ENCODE peak calls at places on chromosome 13, in nine cellular contexts. B is activated CD8-positive, alpha-beta T cell treated with anti-CD3 and anti-CD28 coated beads for 36 hours; K is EH; E is thoracic aorta; L is psoas muscle; D is iris pigment epithelial cell; U is activated CD4-positive, alpha-beta T cell treated with anti-CD3 and anti-CD28 coated beads, Interleukin-2, amount 50 U/mL, for 24 hours; O is hippocampal formation; I is smooth muscle cell of the brain vasculature. J is an unnamed sample.

GRCh38 chr13:51818771-51819511 is 15.0 kb upstream of the DHRS12 start:
- DNase-seq in K (peak), B (peak), I (no peak), O (peak), D (peak), E (no peak), U (peak), L (peak), J (peak)

GRCh38 chr13:64248371-64249065 is 2832.9 kb upstream of the PCDH20 start:
- DNase-seq in D (peak), I (no peak), E (no peak), B (no peak), U (no peak), L (no peak), O (no peak), K (peak), J (peak)

GRCh38 chr13:66984241-66984640 is 245.9 kb downstream of the PCDH9 start:
- DNase-seq in I (no peak), E (no peak), U (no peak), B (no peak), L (no peak), D (peak), O (no peak), K (no peak), J (peak)

GRCh38 chr13:114002771-114003321 is 29.0 kb upstream of the C13orf46 start:
- DNase-seq in I (no peak), U (no peak), K (no peak), E (no peak), D (no peak), B (no peak), L (peak), O (no peak), J (no peak)

GRCh38 chr13:109422163-109422562 is 364.2 kb downstream of the IRS2 start:
- DNase-seq in U (no peak), D (no peak), I (no peak), B (no peak), E (no peak), L (no peak), K (no peak), O (no peak), J (peak)

GRCh38 chr13:110126391-110126961 is 180.5 kb downstream of the COL4A1 start:
- DNase-seq in U (no peak), I (no peak), L (peak), E (no peak), D (peak), K (peak), O (peak), B (no peak), J (peak)

GRCh38 chr13:21164631-21165030 is 11.7 kb downstream of the SKA3 start:
- DNase-seq in B (no peak), E (no peak), O (no peak), L (no peak), K (no peak), D (peak), U (no peak), I (no peak), J (peak)

GRCh38 chr13:99834246-99834645 is 137.3 kb downstream of the ZIC5 start:
- DNase-seq in D (no peak), K (no peak), O (no peak), U (no peak), L (no peak), I (no peak), E (no peak), B (no peak), J (no peak)

GRCh38 chr13:113427562-113428468 is 25.5 kb downstream of the ADPRHL1 start:
- DNase-seq in U (no peak), E (no peak), I (no peak), B (no peak), L (no peak), D (peak), K (peak), O (no peak), J (peak)

GRCh38 chr13:93786846-93787245 is 560.2 kb downstream of the GPC6 start:
- DNase-seq in K (no peak), L (no peak), U (no peak), I (no peak), B (no peak), E (no peak), D (peak), O (no peak), J (peak)

GRCh38 chr13:111270765-111271164 is 49.7 kb upstream of the TEX29 start:
- DNase-seq in B (no peak), U (no peak), O (no peak), D (peak), E (no peak), I (no peak), K (peak), L (no peak), J (peak)

GRCh38 chr13:27131202-27131623 is 40.4 kb downstream of the USP12 start:
- DNase-seq in O (no peak), I (no peak), K (no peak), B (peak), E (no peak), D (peak), L (no peak), U (peak), J (peak)

GRCh38 chr13:44934724-44935123 is 54.5 kb downstream of the NUFIP1 start:
- DNase-seq in I (no peak), U (no peak), K (peak), D (peak), B (no peak), O (no peak), L (no peak), E (no peak), J (peak)

GRCh38 chr13:28415994-28416411 is 78.9 kb downstream of the FLT1 start:
- DNase-seq in K (no peak), E (no peak), B (peak), O (no peak), L (no peak), U (no peak), D (no peak), I (no peak), J (no peak)

GRCh38 chr13:111058796-111059506 is 56.2 kb upstream of the ARHGEF7 start:
- DNase-seq in B (no peak), U (no peak), K (peak), O (no peak), D (no peak), I (no peak), E (no peak), L (no peak), J (peak)

GRCh38 chr13:95185851-95186250 is 115.4 kb downstream of the ABCC4 start:
- DNase-seq in I (no peak), O (no peak), E (no peak), U (peak), D (no peak), K (no peak), L (no peak), B (peak), J (no peak)

GRCh38 chr13:111114362-111115050 is 604 bp upstream of the ARHGEF7 start:
- DNase-seq in D (peak), K (peak), L (peak), O (no peak), E (peak), B (peak), I (no peak), U (no peak), J (peak)

GRCh38 chr13:112066624-112067004 is 335 bp upstream of the SOX1 start:
- DNase-seq in I (no peak), O (peak), U (peak), K (no peak), B (peak), D (no peak), L (peak), E (no peak), J (no peak)

GRCh38 chr13:77000475-77000874 is 8.6 kb downstream of the CLN5 start:
- DNase-seq in O (no peak), B (no peak), E (no peak), U (no peak), K (peak), D (no peak), I (no peak), L (no peak), J (no peak)

J was measured in choroid plexus epithelial cell.